ENCODE peak calls at places on chromosomes 16 and 17, in eight cellular contexts. W is stimulated activated CD8-positive, alpha-beta memory T cell treated with anti-CD3 and anti-CD28 coated beads, Interleukin-4, amount 100 ng/mL, for 24 hours; Z is activated naive CD4-positive, alpha-beta T cell treated with Interleukin-2 at 50 U/mL for 16 hours; R is LoVo; E is NCI-H2107; M is ELF-1; A is naive thymus-derived CD4-positive, alpha-beta T cell; P is LHCN-M2. L is an unnamed sample.

GRCh38 chr17:76688165-76688622 is 22.6 kb downstream of the MXRA7 start:
- DNase-seq in R (no peak), Z (no peak), W (no peak), M (no peak), A (no peak), P (no peak), E (no peak), L (no peak)

GRCh38 chr16:888901-889570 is 81.7 kb downstream of the LMF1 start:
- DNase-seq in P (no peak), R (no peak), E (no peak), A (no peak), M (no peak), Z (no peak), W (no peak), L (no peak)

GRCh38 chr16:64162613-64163375 is 959.1 kb downstream of the CDH11 start:
- DNase-seq in W (no peak), A (no peak), Z (no peak), P (no peak), R (no peak), E (no peak), M (no peak), L (no peak)

GRCh38 chr17:76969598-76970172 is 101.5 kb downstream of the MGAT5B start:
- DNase-seq in E (no peak), R (no peak), W (no peak), A (no peak), Z (peak; percentile 21), M (peak; percentile 39), P (no peak), L (peak; percentile 92)

GRCh38 chr17:36594626-36595401 is 3.1 kb downstream of the DHRS11 start:
- DNase-seq in A (no peak), M (no peak), E (no peak), Z (no peak), W (no peak), P (no peak), R (no peak), L (no peak)

GRCh38 chr17:76714822-76715461 is 4.2 kb upstream of the MXRA7 start:
- DNase-seq in Z (peak; percentile 77), P (no peak), A (peak; percentile 73), E (no peak), R (no peak), W (peak; percentile 67), M (peak; percentile 53), L (peak; percentile 78)

GRCh38 chr16:60304725-60305124 is 1570.6 kb upstream of the GOT2 start:
- DNase-seq in W (no peak), M (no peak), R (no peak), P (no peak), Z (no peak), E (no peak), A (no peak), L (no peak)

GRCh38 chr17:68621065-68621464 is 19.9 kb upstream of the FAM20A start:
- DNase-seq in R (no peak), W (no peak), Z (no peak), P (no peak), E (no peak), A (no peak), M (no peak), L (no peak)

GRCh38 chr16:86977076-86977676 is 340.0 kb downstream of the C16orf95 start:
- DNase-seq in M (no peak), P (no peak), E (no peak), A (no peak), R (no peak), Z (no peak), W (no peak), L (no peak)

GRCh38 chr17:39069114-39069756 is 82.2 kb downstream of the PLXDC1 start:
- DNase-seq in R (peak; percentile 10), M (peak; percentile 31), Z (no peak), E (no peak), A (peak; percentile 65), W (no peak), P (peak; percentile 63), L (peak; percentile 82)

GRCh38 chr16:528111-529011 is 849 bp downstream of the CAPN15 start:
- DNase-seq in Z (peak; percentile 50), P (peak; percentile 80), W (no peak), M (peak; percentile 45), A (peak; percentile 26), E (no peak), R (peak; percentile 76), L (peak; percentile 63)

GRCh38 chr17:64785050-64785449 is 122.9 kb upstream of the SMURF2 start:
- DNase-seq in M (no peak), A (no peak), P (no peak), R (no peak), Z (no peak), W (no peak), E (no peak), L (no peak)

GRCh38 chr17:15941781-15942180 is 3.1 kb upstream of the ADORA2B start:
- DNase-seq in Z (no peak), E (no peak), W (no peak), P (no peak), A (no peak), R (peak; percentile 42), M (no peak), L (no peak)

GRCh38 chr17:79064026-79064425 is 10.6 kb upstream of the ENGASE start:
- DNase-seq in P (no peak), R (no peak), M (no peak), A (no peak), W (no peak), E (no peak), Z (no peak), L (no peak)

GRCh38 chr16:55039042-55039441 is 108.4 kb downstream of the IRX5 start:
- DNase-seq in P (no peak), A (no peak), W (no peak), Z (no peak), E (no peak), R (no peak), M (no peak), L (no peak)

GRCh38 chr16:74726056-74726455 is 25.4 kb upstream of the MLKL start:
- DNase-seq in R (no peak), Z (no peak), A (no peak), W (no peak), E (no peak), M (no peak), P (no peak), L (no peak)

GRCh38 chr16:1947369-1947670 is 4.3 kb upstream of the MSRB1 start:
- DNase-seq in E (no peak), R (no peak), A (no peak), Z (no peak), W (no peak), M (no peak), P (no peak), L (no peak)

GRCh38 chr16:14489460-14489859 is 140.6 kb downstream of the PARN start:
- DNase-seq in P (peak; percentile 77), W (no peak), E (no peak), Z (no peak), M (peak; percentile 58), R (peak; percentile 16), A (peak; percentile 13), L (peak; percentile 79)

GRCh38 chr17:58215685-58216084 is 3.4 kb downstream of the MKS1 start:
- DNase-seq in R (no peak), M (no peak), E (no peak), P (no peak), W (no peak), A (no peak), Z (no peak), L (no peak)

L was measured in GM23338.